ENCODE peak calls at places on chromosomes 6 and 20, in six cellular contexts. A, H, X, B, K and N are unnamed samples.

GRCh38 chr6:110471966-110472365 is 4.4 kb downstream of the SLC22A16 start:
- DNase-seq in A (no peak), H (no peak), X (no peak), B (no peak), K (no peak), N (no peak)

GRCh38 chr20:21090738-21091120 is 15.4 kb downstream of the LINC00237 start:
- DNase-seq in A (no peak), H (no peak), X (no peak), B (no peak), K (no peak), N (no peak)

GRCh38 chr6:154882107-154882506 is 113.0 kb upstream of the TIAM2 start:
- DNase-seq in A (peak), H (no peak), X (no peak), B (no peak), K (no peak), N (no peak)

GRCh38 chr6:129691709-129692108 is 18.3 kb downstream of the ARHGAP18 start:
- DNase-seq in A (no peak), H (no peak), X (no peak), B (no peak), K (no peak), N (no peak)

GRCh38 chr6:43105538-43106218 is 29.6 kb downstream of the PTK7 start:
- DNase-seq in A (no peak), H (no peak), X (no peak), B (no peak), K (no peak), N (no peak)

GRCh38 chr6:40466986-40467584 is 120.1 kb downstream of the LRFN2 start:
- DNase-seq in A (no peak), H (no peak), X (no peak), B (no peak), K (no peak), N (no peak)

GRCh38 chr6:160088069-160088773 is 33.4 kb upstream of the SLC22A1 start:
- DNase-seq in A (peak), H (peak), X (no peak), B (peak), K (peak), N (no peak)

GRCh38 chr20:36919715-36920333 is 31.7 kb downstream of the SAMHD1 start:
- DNase-seq in A (peak), H (peak), X (no peak), B (no peak), K (no peak), N (no peak)

GRCh38 chr20:63755933-63756647 is 16.5 kb downstream of the SLC2A4RG start:
- DNase-seq in A (no peak), H (no peak), X (no peak), B (no peak), K (no peak), N (no peak)

GRCh38 chr6:65182681-65183080 is 524.3 kb downstream of the EYS start:
- DNase-seq in A (no peak), H (no peak), X (no peak), B (no peak), K (no peak), N (no peak)

GRCh38 chr20:13868331-13868730 is 83.5 kb downstream of the NDUFAF5 start:
- DNase-seq in A (peak), H (no peak), X (no peak), B (no peak), K (no peak), N (no peak)

GRCh38 chr6:3610206-3610605 is 141.3 kb downstream of the PXDC1 start:
- DNase-seq in A (peak), H (no peak), X (no peak), B (no peak), K (no peak), N (no peak)

GRCh38 chr6:3523288-3523670 is 66.4 kb upstream of the SLC22A23 start:
- DNase-seq in A (peak), H (peak), X (peak), B (no peak), K (no peak), N (no peak)

GRCh38 chr6:125944434-125944816 is 12.1 kb upstream of the HINT3 start:
- DNase-seq in A (peak), H (peak), X (no peak), B (peak), K (no peak), N (peak)

GRCh38 chr6:152398993-152399392 is 238.2 kb downstream of the SYNE1 start:
- DNase-seq in A (no peak), H (no peak), X (no peak), B (no peak), K (no peak), N (no peak)

GRCh38 chr20:53176133-53176532 is 204.0 kb downstream of the TSHZ2 start:
- DNase-seq in A (no peak), H (no peak), X (no peak), B (no peak), K (no peak), N (no peak)

GRCh38 chr20:38751360-38751976 is 3.2 kb downstream of the ACTR5 start:
- DNase-seq in A (peak), H (peak), X (no peak), B (no peak), K (peak), N (no peak)

GRCh38 chr20:46131396-46131795 is 13.3 kb downstream of the CD40 start:
- DNase-seq in A (peak), H (no peak), X (no peak), B (no peak), K (no peak), N (peak)

GRCh38 chr20:63186528-63187316 is 29.2 kb downstream of the YTHDF1 start:
- DNase-seq in A (no peak), H (no peak), X (no peak), B (no peak), K (no peak), N (no peak)

GRCh38 chr20:21801193-21801592 is 95.7 kb downstream of the PAX1 start:
- DNase-seq in A (no peak), H (no peak), X (no peak), B (no peak), K (no peak), N (no peak)

DNA sequence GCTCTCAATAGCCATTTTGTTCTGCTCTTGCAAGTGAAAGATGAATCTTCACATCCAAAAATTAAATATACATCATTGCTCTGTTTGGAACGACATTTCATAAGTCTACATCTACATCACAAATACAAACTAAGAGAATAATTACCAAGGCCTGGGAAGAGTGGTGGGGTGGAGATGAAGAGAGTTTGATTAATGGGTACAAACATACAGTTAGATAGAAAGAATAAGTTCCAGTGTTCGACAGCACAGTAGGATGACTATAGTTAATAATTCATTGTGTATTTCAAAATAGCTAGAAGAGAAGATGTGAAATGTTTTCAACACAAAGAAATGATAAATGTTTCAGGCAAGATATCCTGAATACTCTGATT is 38.0 kb upstream of the CAP2 start:
- DNase-seq in A (no peak), H (no peak), X (no peak), B (no peak), K (no peak), N (no peak)
- H3K4me3 ChIP-seq in A (no peak), H (no peak), X (no peak), B (no peak), K (no peak), N (no peak)

GRCh38 chr6:44496705-44497369 is 109.3 kb downstream of the CDC5L start:
- DNase-seq in A (peak), H (no peak), X (no peak), B (no peak), K (peak), N (no peak)

GRCh38 chr6:44493132-44493531 is 105.6 kb downstream of the CDC5L start:
- DNase-seq in A (no peak), H (no peak), X (no peak), B (no peak), K (peak), N (no peak)

GRCh38 chr6:44494011-44494501 is 106.5 kb downstream of the CDC5L start:
- DNase-seq in A (peak), H (no peak), X (no peak), B (no peak), K (peak), N (no peak)

GRCh38 chr6:44495036-44495901 is 107.8 kb downstream of the CDC5L start:
- DNase-seq in A (no peak), H (no peak), X (no peak), B (no peak), K (peak), N (no peak)

GRCh38 chr6:44493593-44493992 is 106.1 kb downstream of the CDC5L start:
- DNase-seq in A (no peak), H (no peak), X (no peak), B (no peak), K (peak), N (no peak)
- H3K4me3 ChIP-seq in A (no peak), H (no peak), X (no peak), B (no peak), K (no peak), N (no peak)

GRCh38 chr6:123788319-123788718 is 15.3 kb upstream of the NKAIN2 start:
- DNase-seq in A (no peak), H (no peak), X (no peak), B (no peak), K (no peak), N (no peak)
- H3K4me3 ChIP-seq in A (no peak), H (no peak), X (no peak), B (no peak), K (no peak), N (no peak)

DNA sequence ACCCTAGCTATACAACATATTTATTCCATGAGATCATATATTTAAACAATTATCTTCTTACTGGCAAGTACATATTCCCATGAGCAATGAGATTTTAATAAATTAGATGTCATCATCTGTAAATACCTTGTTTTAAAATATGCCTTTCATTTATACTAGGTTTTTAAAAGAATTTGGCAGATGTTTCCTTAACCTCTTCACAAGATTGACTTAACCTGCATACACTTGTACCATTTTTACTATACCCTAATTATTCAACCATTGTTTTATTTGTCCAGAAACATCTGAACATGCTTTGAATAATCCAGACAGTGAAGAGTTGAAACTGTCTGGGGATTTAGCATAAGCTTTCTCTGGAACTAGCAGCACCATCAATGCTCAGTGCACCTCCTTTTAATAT is 188.0 kb upstream of the TENT5A start:
- DNase-seq in A (no peak), H (no peak), X (no peak), B (no peak), K (no peak), N (no peak)
- H3K4me3 ChIP-seq in A (no peak), H (no peak), X (no peak), B (no peak), K (no peak), N (no peak)

GRCh38 chr6:116370328-116370716 is 425 bp upstream of the DSE start:
- DNase-seq in A (no peak), H (peak), X (no peak), B (no peak), K (no peak), N (no peak)
- H3K4me3 ChIP-seq in A (peak), H (peak), X (peak), B (peak), K (peak), N (peak)

DNA sequence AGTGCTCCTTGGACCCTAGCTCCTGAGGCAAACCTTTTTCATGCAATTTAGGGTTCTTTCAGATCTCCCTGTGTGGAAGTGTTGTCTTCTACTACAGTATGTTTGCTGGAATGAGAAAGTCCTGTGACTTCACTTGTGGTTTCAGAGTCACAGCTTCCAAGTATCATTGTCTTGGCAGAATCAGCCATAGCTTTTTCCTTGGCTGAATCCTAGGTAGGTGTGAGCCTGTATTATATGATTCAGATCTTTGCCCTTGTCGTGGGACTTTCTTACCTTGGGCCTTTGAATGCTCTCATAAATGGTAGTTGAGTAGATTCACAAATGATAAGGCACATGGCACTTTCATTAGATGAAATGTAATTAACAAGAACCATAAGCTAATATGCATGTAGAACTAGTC is 16.5 kb downstream of the CARMIL1 start:
- DNase-seq in A (peak), H (no peak), X (no peak), B (no peak), K (no peak), N (no peak)
- H3K4me3 ChIP-seq in A (no peak), H (no peak), X (no peak), B (no peak), K (no peak), N (no peak)

GRCh38 chr6:693737-694038 is 749 bp upstream of the EXOC2 start:
- DNase-seq in A (no peak), H (no peak), X (no peak), B (no peak), K (no peak), N (no peak)
- H3K4me3 ChIP-seq in A (peak), H (peak), X (peak), B (no peak), K (no peak), N (peak)

DNA sequence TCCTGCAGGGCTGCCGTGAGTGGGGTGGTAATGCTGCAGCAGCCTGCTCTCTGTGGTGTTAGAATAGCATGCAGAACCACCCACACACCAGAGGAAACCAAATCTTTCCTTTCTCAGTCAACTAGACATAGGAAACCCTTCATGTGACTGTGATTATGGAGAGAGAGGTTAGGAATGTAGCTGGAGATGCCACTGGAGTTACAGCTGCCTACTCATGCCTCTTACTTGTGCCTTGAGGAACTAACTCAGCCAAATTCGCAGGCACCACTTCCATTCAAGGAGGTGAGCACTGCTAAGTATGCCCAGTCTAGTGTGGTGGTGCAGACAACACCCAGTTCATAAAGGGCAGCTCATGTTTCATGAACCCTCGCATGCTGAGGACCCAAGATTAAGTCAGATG is 27.4 kb downstream of the MUC22 start:
- DNase-seq in A (peak), H (no peak), X (no peak), B (no peak), K (no peak), N (no peak)
- H3K4me3 ChIP-seq in A (no peak), H (no peak), X (no peak), B (no peak), K (no peak), N (no peak)

GRCh38 chr6:30828027-30828962 is 56.0 kb upstream of the DDR1 start:
- DNase-seq in A (peak), H (peak), X (peak), B (peak), K (peak), N (peak)

GRCh38 chr6:30826961-30827342 is 57.4 kb upstream of the DDR1 start:
- DNase-seq in A (no peak), H (peak), X (no peak), B (no peak), K (no peak), N (no peak)

GRCh38 chr6:30829016-30829415 is 55.3 kb upstream of the DDR1 start:
- DNase-seq in A (no peak), H (no peak), X (no peak), B (no peak), K (no peak), N (no peak)

GRCh38 chr6:30830438-30830837 is 53.9 kb upstream of the DDR1 start:
- DNase-seq in A (no peak), H (peak), X (no peak), B (no peak), K (no peak), N (no peak)

DNA sequence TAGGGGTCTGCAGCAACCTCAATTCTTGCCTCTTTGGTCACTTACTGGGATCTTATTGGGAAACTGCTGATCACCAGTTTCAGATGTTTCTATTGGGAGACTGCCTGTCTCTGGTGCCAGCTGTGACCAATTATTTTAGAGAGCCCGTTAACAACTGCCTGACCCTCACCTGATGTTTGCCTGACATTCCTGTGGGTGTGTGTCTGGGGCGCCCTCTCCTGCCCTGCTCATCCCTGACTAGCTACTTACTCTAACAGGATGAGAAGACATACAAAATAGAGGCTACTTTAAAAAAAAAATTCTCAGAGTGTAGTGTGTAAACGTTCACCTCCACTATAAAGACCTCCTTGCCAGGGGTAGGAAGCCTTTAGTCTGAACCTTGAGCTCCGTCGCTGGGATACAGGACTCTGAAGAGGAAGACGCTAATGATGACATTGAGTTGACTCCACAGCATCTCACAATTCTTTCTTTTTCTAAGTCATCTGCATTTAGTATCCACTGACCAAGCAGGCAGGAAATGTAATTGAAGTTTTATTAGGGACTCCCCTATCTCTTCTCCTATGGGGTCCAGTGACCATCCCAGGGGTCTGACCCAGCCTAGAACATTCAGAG is 54.6 kb upstream of the DDR1 start:
- DNase-seq in A (no peak), H (no peak), X (no peak), B (no peak), K (no peak), N (no peak)
- H3K4me3 ChIP-seq in A (no peak), H (peak), X (peak), B (no peak), K (no peak), N (peak)

GRCh38 chr6:17707371-17707651 is 586 bp upstream of the NUP153 start:
- DNase-seq in A (no peak), H (no peak), X (no peak), B (no peak), K (no peak), N (no peak)
- H3K4me3 ChIP-seq in A (peak), H (peak), X (peak), B (peak), K (no peak), N (peak)